ENCODE peak calls at places on chromosomes 3 and 15, in four cellular contexts. I, V, T and P are unnamed samples.
A peak's percentile ranks its signal among the peaks of the same experiment; 100 is the strongest.

GRCh38 chr15:29690765-29691475 is 131.3 kb downstream of the TJP1 start:
- DNase-seq in T (no peak), I (no peak), V (no peak), P (no peak)

GRCh38 chr3:57100046-57100695 is 39.7 kb downstream of the SPATA12 start:
- DNase-seq in T (peak; percentile 32), V (no peak), I (no peak), P (peak; percentile 37)

GRCh38 chr3:177057768-177058167 is 139.5 kb downstream of the TBL1XR1 start:
- DNase-seq in V (peak; percentile 11), I (no peak), T (no peak), P (peak; percentile 41)

GRCh38 chr3:171972965-171973364 is 66.4 kb upstream of the FNDC3B start:
- DNase-seq in I (peak; percentile 69), V (no peak), T (peak; percentile 51), P (no peak)

GRCh38 chr3:98817546-98817945 is 54.4 kb downstream of the ST3GAL6 start:
- DNase-seq in T (no peak), I (no peak), V (no peak), P (no peak)

GRCh38 chr15:96972201-96972600 is 641.7 kb downstream of the NR2F2 start:
- DNase-seq in T (no peak), V (no peak), I (no peak), P (no peak)

GRCh38 chr3:89164774-89165173 is 57.4 kb downstream of the EPHA3 start:
- DNase-seq in V (no peak), I (no peak), T (no peak), P (no peak)

GRCh38 chr3:14879161-14879888 is 60.6 kb downstream of the FGD5 start:
- DNase-seq in V (no peak), I (peak; percentile 51), T (peak; percentile 19), P (no peak)

GRCh38 chr3:2686816-2687502 is 423.2 kb downstream of the IL5RA start:
- DNase-seq in T (no peak), V (no peak), I (no peak), P (no peak)

GRCh38 chr3:3737511-3737910 is 61.7 kb upstream of the LRRN1 start:
- DNase-seq in T (no peak), I (no peak), V (no peak), P (no peak)

GRCh38 chr3:13012228-13012691 is 61.0 kb downstream of the IQSEC1 start:
- DNase-seq in I (peak; percentile 84), T (peak; percentile 75), V (peak; percentile 57), P (peak; percentile 50)

GRCh38 chr3:30124435-30125390 is 481.7 kb upstream of the TGFBR2 start:
- DNase-seq in V (no peak), I (peak; percentile 35), T (no peak), P (no peak)

GRCh38 chr3:48125026-48125704 is 63.1 kb downstream of the CDC25A start:
- DNase-seq in V (no peak), I (no peak), T (no peak), P (no peak)

GRCh38 chr15:66713843-66714508 is 11.9 kb downstream of the SMAD6 start:
- DNase-seq in T (no peak), I (no peak), V (no peak), P (no peak)

GRCh38 chr15:82106671-82107070 is 60.9 kb upstream of the MEX3B start:
- DNase-seq in I (no peak), V (no peak), T (no peak), P (no peak)

GRCh38 chr3:184380210-184380626 is 364 bp downstream of the CHRD start:
- DNase-seq in T (peak; percentile 79), V (no peak), I (peak; percentile 83), P (no peak)

GRCh38 chr3:148642616-148643015 is 55.1 kb upstream of the AGTR1 start:
- DNase-seq in I (no peak), T (no peak), V (no peak), P (no peak)

GRCh38 chr3:188680189-188680588 is 491.6 kb upstream of the TPRG1 start:
- DNase-seq in I (no peak), T (no peak), V (no peak), P (no peak)

GRCh38 chr3:148741219-148741618 is 43.5 kb downstream of the AGTR1 start:
- DNase-seq in I (no peak), T (no peak), V (no peak), P (no peak)

GRCh38 chr15:84960391-84961113 is 21.1 kb upstream of the PDE8A start:
- DNase-seq in T (no peak), V (no peak), I (no peak), P (no peak)

GRCh38 chr3:31926543-31926942 is 54.5 kb downstream of the OSBPL10 start:
- DNase-seq in V (no peak), T (no peak), I (no peak), P (no peak)

GRCh38 chr3:130820976-130821375 is 72.9 kb upstream of the ATP2C1 start:
- DNase-seq in T (no peak), I (no peak), V (no peak), P (no peak)

GRCh38 chr3:63726656-63727055 is 74.2 kb downstream of the SNTN start:
- DNase-seq in V (no peak), I (no peak), T (no peak), P (no peak)

GRCh38 chr3:17258823-17259436 is 374.2 kb downstream of the PLCL2 start:
- DNase-seq in V (no peak), T (no peak), I (no peak), P (no peak)

GRCh38 chr3:128337305-128337704 is 129.4 kb downstream of the DNAJB8 start:
- DNase-seq in T (no peak), V (no peak), I (no peak), P (no peak)

GRCh38 chr3:41893977-41894376 is 67.9 kb downstream of the ULK4 start:
- DNase-seq in T (no peak), I (no peak), V (no peak), P (no peak)

GRCh38 chr3:71723452-71724170 is 1.6 kb downstream of the EIF4E3 start:
- DNase-seq in V (no peak), I (no peak), T (no peak), P (no peak)

GRCh38 chr3:161263057-161263456 is 41.9 kb downstream of the NMD3 start:
- DNase-seq in V (no peak), T (no peak), I (no peak), P (no peak)

GRCh38 chr3:113747719-113748046 is 848 bp downstream of the ATP6V1A start:
- DNase-seq in T (no peak), V (no peak), I (no peak), P (peak; percentile 29)

GRCh38 chr3:177777699-177778098 is 580.4 kb upstream of the TBL1XR1 start:
- DNase-seq in T (peak; percentile 39), V (peak; percentile 16), I (peak; percentile 41), P (peak; percentile 36)

GRCh38 chr3:186239321-186239720 is 122.7 kb downstream of the DGKG start:
- DNase-seq in I (no peak), T (no peak), V (no peak), P (no peak)

GRCh38 chr15:58477228-58477627 is 45.4 kb downstream of the LIPC start:
- DNase-seq in T (no peak), V (no peak), I (no peak), P (no peak)

GRCh38 chr3:145842302-145842897 is 318.6 kb downstream of the PLOD2 start:
- DNase-seq in I (no peak), T (no peak), V (no peak), P (no peak)

GRCh38 chr3:127680790-127681189 is 8.0 kb downstream of the ABTB1 start:
- DNase-seq in T (no peak), I (no peak), V (no peak), P (no peak)

GRCh38 chr15:22845289-22845900 is 6.9 kb downstream of the NIPA2 start:
- DNase-seq in I (no peak), T (no peak), V (no peak), P (no peak)

GRCh38 chr15:29569533-29570092 is 252.7 kb downstream of the TJP1 start:
- DNase-seq in T (no peak), V (no peak), I (no peak), P (no peak)

GRCh38 chr3:12901631-12902045 is 60.3 kb upstream of the RPL32 start:
- DNase-seq in V (no peak), T (peak; percentile 12), I (peak; percentile 21), P (no peak)

GRCh38 chr3:8239718-8240698 is 261.6 kb upstream of the LMCD1 start:
- DNase-seq in I (no peak), V (no peak), T (no peak), P (no peak)